ENCODE peak calls at places on chromosomes 5 and 9, in four cellular contexts. One of them, this sample, is unnamed.

GRCh38 chr5:74630387-74631087 is 10.0 kb downstream of the ENC1 start:
- DNase-seq in IMR-90: peak
- DNase-seq in H9: no peak
- DNase-seq in H1: no peak
- DNase-seq in this sample: peak

GRCh38 chr5:27814211-27814610 is 775.8 kb upstream of the CDH9 start:
- DNase-seq in IMR-90: no peak
- DNase-seq in H9: no peak
- DNase-seq in H1: no peak
- DNase-seq in this sample: no peak

GRCh38 chr5:108670591-108671335 is 76.9 kb upstream of the FER start:
- DNase-seq in IMR-90: no peak
- DNase-seq in H9: no peak
- DNase-seq in H1: no peak
- DNase-seq in this sample: no peak

GRCh38 chr5:36177715-36178556 is 26.0 kb downstream of the SKP2 start:
- DNase-seq in IMR-90: peak
- DNase-seq in H9: no peak
- DNase-seq in H1: no peak
- DNase-seq in this sample: no peak

GRCh38 chr5:132662004-132662401 is 4.0 kb downstream of the IL13 start:
- DNase-seq in IMR-90: no peak
- DNase-seq in H9: no peak
- DNase-seq in H1: no peak
- DNase-seq in this sample: no peak

GRCh38 chr5:153099328-153099727 is 391.1 kb upstream of the GRIA1 start:
- DNase-seq in IMR-90: no peak
- DNase-seq in H9: no peak
- DNase-seq in H1: no peak
- DNase-seq in this sample: peak

GRCh38 chr5:1962619-1963355 is 80.1 kb upstream of the IRX4 start:
- DNase-seq in IMR-90: no peak
- DNase-seq in H9: no peak
- DNase-seq in H1: no peak
- DNase-seq in this sample: no peak

GRCh38 chr5:95709967-95710650 is 21.0 kb upstream of the RHOBTB3 start:
- DNase-seq in IMR-90: no peak
- DNase-seq in H9: peak
- DNase-seq in H1: peak
- DNase-seq in this sample: peak

GRCh38 chr5:133317558-133317957 is 265.7 kb downstream of the HSPA4 start:
- DNase-seq in IMR-90: no peak
- DNase-seq in H9: no peak
- DNase-seq in H1: no peak
- DNase-seq in this sample: peak

GRCh38 chr5:152140391-152140790 is 215.7 kb upstream of the GLRA1 start:
- DNase-seq in IMR-90: no peak
- DNase-seq in H9: no peak
- DNase-seq in H1: no peak
- DNase-seq in this sample: no peak

GRCh38 chr5:573976-574375 is 38.2 kb upstream of the CEP72 start:
- DNase-seq in IMR-90: no peak
- DNase-seq in H9: peak
- DNase-seq in H1: no peak
- DNase-seq in this sample: no peak

GRCh38 chr9:129584136-129584535 is 36.8 kb downstream of the C9orf50 start:
- DNase-seq in IMR-90: peak
- DNase-seq in H9: peak
- DNase-seq in H1: peak
- DNase-seq in this sample: peak

GRCh38 chr9:73050062-73050814 is 97.4 kb upstream of the ALDH1A1 start:
- DNase-seq in IMR-90: peak
- DNase-seq in H9: no peak
- DNase-seq in H1: no peak
- DNase-seq in this sample: no peak
- H3K4me2 ChIP-seq in IMR-90: no peak
- H3K4me2 ChIP-seq in H9: peak
- H3K4me2 ChIP-seq in H1: peak
- H3K4me2 ChIP-seq in this sample: no peak

DNA sequence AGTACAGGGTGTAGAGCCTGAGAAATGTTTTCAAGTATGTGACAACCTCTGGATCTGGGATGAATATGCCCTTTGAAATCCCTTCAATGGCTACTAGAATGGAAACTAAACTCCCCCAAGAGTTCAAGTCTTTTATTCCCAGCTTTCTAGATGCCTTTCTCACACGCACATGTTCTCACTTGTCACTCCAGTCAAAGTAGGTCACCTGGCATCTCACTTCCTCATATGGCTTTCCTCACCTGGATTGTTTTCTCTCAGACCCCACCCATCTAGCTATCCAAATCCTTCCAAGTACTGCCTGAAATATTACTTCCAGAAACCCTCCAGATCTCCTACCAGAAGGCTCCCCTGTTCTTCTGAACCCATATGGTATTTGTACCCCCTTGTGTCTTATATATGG is 615.4 kb upstream of the KLF4 start:
- DNase-seq in IMR-90: no peak
- DNase-seq in H9: no peak
- DNase-seq in H1: no peak
- DNase-seq in this sample: no peak
- H3K56ac ChIP-seq in IMR-90: no peak
- H3K56ac ChIP-seq in H9: no peak
- H3K56ac ChIP-seq in H1: no peak
- H3K56ac ChIP-seq in this sample: no peak

GRCh38 chr9:134291961-134292871 is 34.0 kb upstream of the RXRA start:
- DNase-seq in IMR-90: no peak
- DNase-seq in H9: no peak
- DNase-seq in H1: no peak
- DNase-seq in this sample: no peak
- H3K27ac ChIP-seq in IMR-90: no peak
- H3K27ac ChIP-seq in H9: no peak
- H3K27ac ChIP-seq in H1: no peak
- H3K27ac ChIP-seq in this sample: no peak

DNA sequence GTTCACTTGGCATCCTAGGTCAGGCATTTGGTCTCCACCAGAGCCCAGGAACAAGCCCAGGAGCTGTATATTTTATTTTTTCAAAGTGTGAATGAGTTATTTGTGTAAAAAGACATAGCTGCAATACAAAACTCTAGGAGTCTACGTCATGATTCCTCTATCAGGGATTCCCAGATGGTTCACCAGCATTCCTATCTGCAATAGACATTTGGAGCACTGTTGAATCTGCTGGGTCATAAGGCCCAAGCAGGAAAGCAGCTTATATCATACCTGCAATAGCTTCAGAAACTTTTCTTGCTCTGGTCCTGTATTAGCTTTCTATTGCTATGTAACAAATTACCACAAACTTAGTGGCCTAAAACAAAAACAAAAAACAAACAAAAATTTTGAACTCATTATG is 16.7 kb upstream of the DELE1 start:
- DNase-seq in IMR-90: no peak
- DNase-seq in H9: no peak
- DNase-seq in H1: no peak
- DNase-seq in this sample: no peak
- H3K4me2 ChIP-seq in IMR-90: no peak
- H3K4me2 ChIP-seq in H9: no peak
- H3K4me2 ChIP-seq in H1: no peak
- H3K4me2 ChIP-seq in this sample: no peak

GRCh38 chr9:111443454-111443853 is 40.7 kb downstream of the ECPAS start:
- DNase-seq in IMR-90: no peak
- DNase-seq in H9: no peak
- DNase-seq in H1: no peak
- DNase-seq in this sample: no peak
- H3K56ac ChIP-seq in IMR-90: no peak
- H3K56ac ChIP-seq in H9: no peak
- H3K56ac ChIP-seq in H1: no peak
- H3K56ac ChIP-seq in this sample: no peak

GRCh38 chr5:172150514-172151425 is 37.3 kb downstream of the STK10 start:
- DNase-seq in IMR-90: peak
- DNase-seq in H9: no peak
- DNase-seq in H1: no peak
- DNase-seq in this sample: no peak
- H3K27ac ChIP-seq in IMR-90: no peak
- H3K27ac ChIP-seq in H9: no peak
- H3K27ac ChIP-seq in H1: no peak
- H3K27ac ChIP-seq in this sample: no peak

DNA sequence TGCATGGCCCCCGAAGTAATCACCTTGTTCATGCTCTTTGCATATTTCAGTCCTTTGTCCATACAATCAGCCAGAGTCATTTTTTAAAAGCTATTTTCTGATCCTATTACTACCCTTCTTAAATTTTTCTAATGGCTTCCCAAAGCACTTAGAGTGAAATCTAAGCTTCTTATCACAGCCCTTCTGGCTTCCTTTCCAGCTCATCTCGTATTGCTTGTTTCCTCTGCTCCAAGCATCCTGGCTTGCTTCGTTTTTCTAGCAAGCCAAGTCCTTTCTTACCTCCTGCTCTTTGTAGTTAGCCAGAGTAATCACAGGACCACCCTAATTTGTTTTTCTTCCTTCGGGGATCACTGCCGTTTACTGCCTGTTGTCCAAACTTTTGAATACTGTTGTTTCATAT is 453.3 kb downstream of the KIF4B start:
- DNase-seq in IMR-90: no peak
- DNase-seq in H9: no peak
- DNase-seq in H1: no peak
- DNase-seq in this sample: no peak
- H3K4me2 ChIP-seq in IMR-90: no peak
- H3K4me2 ChIP-seq in H9: no peak
- H3K4me2 ChIP-seq in H1: no peak
- H3K4me2 ChIP-seq in this sample: no peak